ENCODE peak calls at places on chromosome 19, in nine cellular contexts. I is stomach; V is transverse colon; N is psoas muscle; Z is astrocyte; L is tibial nerve; B is aorta; Q is mucosa of descending colon; E is CD8-positive, alpha-beta memory T cell. T is an unnamed sample.

GRCh38 chr19:53037101-53038097 is 7.1 kb upstream of the ERVV-2 start:
- DNase-seq in V (no peak), I (no peak), N (no peak), E (peak; percentile 51), Q (peak; percentile 7), Z (peak; percentile 32), B (no peak), L (no peak), T (peak; percentile 70)

GRCh38 chr19:16851031-16851712 is 22.0 kb downstream of the SIN3B start:
- DNase-seq in V (no peak), I (no peak), Z (peak; percentile 74), L (no peak), B (no peak), N (no peak), Q (no peak), E (no peak), T (no peak)

GRCh38 chr19:3404324-3405260 is 38.2 kb downstream of the NFIC start:
- DNase-seq in V (peak; percentile 66), N (peak; percentile 90), Q (no peak), L (peak; percentile 79), Z (peak; percentile 83), E (no peak), B (peak; percentile 92), I (peak; percentile 88), T (peak; percentile 85)

GRCh38 chr19:2454199-2454961 is 2.4 kb downstream of the LMNB2 start:
- DNase-seq in E (no peak), B (peak; percentile 21), V (no peak), I (no peak), N (no peak), L (no peak), Q (no peak), Z (no peak), T (no peak)

GRCh38 chr19:17020823-17021222 is 5.8 kb downstream of the CPAMD8 start:
- DNase-seq in V (no peak), E (no peak), Q (no peak), I (no peak), N (no peak), B (no peak), L (no peak), Z (no peak), T (no peak)

GRCh38 chr19:30444253-30444671 is 72.1 kb downstream of the ZNF536 start:
- DNase-seq in V (no peak), Z (no peak), B (no peak), Q (no peak), E (no peak), N (no peak), I (no peak), L (no peak), T (peak; percentile 65)

GRCh38 chr19:11560404-11560988 is 1.5 kb upstream of the ELOF1 start:
- DNase-seq in B (no peak), N (no peak), Z (peak; percentile 39), V (peak; percentile 49), L (no peak), Q (peak; percentile 67), E (peak; percentile 72), I (peak; percentile 41), T (no peak)

GRCh38 chr19:2266183-2266993 is 10.2 kb upstream of the JSRP1 start:
- DNase-seq in B (peak; percentile 96), L (peak; percentile 73), Z (peak; percentile 49), I (peak; percentile 93), N (peak; percentile 86), E (no peak), V (peak; percentile 93), Q (peak; percentile 94), T (peak; percentile 95)

GRCh38 chr19:46944123-46944718 is 75.4 kb upstream of the NPAS1 start:
- DNase-seq in E (no peak), L (no peak), Z (no peak), I (no peak), Q (no peak), V (no peak), B (no peak), N (no peak), T (no peak)

GRCh38 chr19:13190781-13191540 is 40.8 kb downstream of the IER2 start:
- DNase-seq in Q (peak; percentile 88), E (no peak), B (no peak), N (no peak), L (no peak), V (peak; percentile 82), Z (no peak), I (peak; percentile 69), T (no peak)

GRCh38 chr19:15463865-15464371 is 426 bp downstream of the RASAL3 start:
- DNase-seq in Z (no peak), V (peak; percentile 64), I (peak; percentile 51), N (no peak), B (peak; percentile 66), Q (peak; percentile 48), E (peak; percentile 86), L (no peak), T (peak; percentile 95)

GRCh38 chr19:48338802-48339660 is 13.7 kb downstream of the EMP3 start:
- DNase-seq in V (no peak), E (no peak), Z (no peak), B (no peak), L (no peak), N (no peak), Q (no peak), I (no peak), T (no peak)

GRCh38 chr19:5447700-5448311 is 7.4 kb upstream of the ZNRF4 start:
- DNase-seq in I (no peak), Q (no peak), N (no peak), E (no peak), Z (peak; percentile 22), B (no peak), L (no peak), V (no peak), T (no peak)

GRCh38 chr19:48398329-48399235 is 5.1 kb downstream of the GRIN2D start:
- DNase-seq in E (peak; percentile 92), I (peak; percentile 78), B (peak; percentile 89), Q (peak; percentile 90), N (peak; percentile 83), Z (peak; percentile 64), L (peak; percentile 47), V (peak; percentile 88), T (peak; percentile 96)

GRCh38 chr19:49567722-49568454 is 12.5 kb downstream of the NOSIP start:
- DNase-seq in B (no peak), L (no peak), N (no peak), V (peak; percentile 57), Q (peak; percentile 72), E (peak; percentile 86), Z (no peak), I (no peak), T (no peak)

DNA sequence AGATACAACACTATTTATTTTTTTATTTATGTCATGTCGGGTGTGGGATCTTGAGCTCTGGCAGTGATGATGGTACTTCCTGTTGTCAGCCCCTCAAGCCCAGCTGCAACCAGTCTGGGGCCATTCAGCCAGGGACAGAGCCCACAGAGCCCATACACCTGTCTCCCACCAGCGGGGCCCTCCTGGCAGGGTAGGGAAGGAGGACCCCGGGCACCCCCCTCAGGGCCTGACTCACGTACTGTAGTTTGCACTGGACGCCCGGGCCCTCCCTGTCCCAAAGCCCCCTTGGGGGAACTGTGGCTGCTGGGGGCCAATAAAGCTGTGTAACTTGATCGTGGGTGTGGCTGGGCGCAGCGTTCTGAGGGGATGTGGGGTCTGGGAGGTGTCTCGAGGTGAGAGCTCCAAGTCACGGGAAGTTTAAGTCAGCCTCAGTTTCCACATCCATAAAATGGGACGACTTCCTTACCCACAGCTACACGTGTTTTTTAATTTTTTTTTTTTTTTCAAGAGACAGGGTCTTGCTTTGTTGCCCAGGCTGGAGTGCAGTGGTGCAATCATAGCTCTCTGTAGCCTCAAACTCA is 9.5 kb downstream of the ATG4D start:
- DNase-seq in N (no peak), B (no peak), I (no peak), V (no peak), L (no peak), Q (no peak), E (no peak), Z (no peak), T (peak; percentile 79)
- H3K4me3 ChIP-seq in N (no peak overlapping the region), B (no peak overlapping the region), I (no peak overlapping the region), V (no peak overlapping the region), L (no peak overlapping the region), Q (no peak overlapping the region), E (no peak overlapping the region), Z (no peak overlapping the region), T (no peak overlapping the region)

DNA sequence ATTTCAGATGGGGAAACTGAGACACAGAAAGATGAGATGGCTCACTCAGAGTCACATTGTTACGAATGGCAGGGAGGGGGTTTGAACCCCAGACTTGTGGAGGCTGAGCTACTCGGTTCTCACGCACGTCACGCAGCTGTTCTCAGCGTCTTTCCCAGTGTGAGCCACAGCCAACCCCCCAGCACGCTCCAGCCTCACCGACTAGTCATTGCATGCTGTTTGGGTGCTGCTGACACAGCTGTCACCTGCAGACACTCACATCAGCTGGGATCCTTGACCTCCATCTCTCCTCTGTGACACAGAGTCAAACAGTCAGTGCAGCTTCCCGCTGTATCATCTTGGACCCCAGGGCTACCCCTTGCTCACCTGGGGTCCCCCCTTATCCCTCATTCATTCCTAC is 2.4 kb upstream of the NCAN start:
- DNase-seq in L (no peak), B (no peak), Q (no peak), V (no peak), I (no peak), N (no peak), E (no peak), Z (no peak), T (no peak)
- H3K4me1 ChIP-seq in L (peaks cover 26% of the 10 kb centered on the region), B (no peaks in the 10 kb centered on the region), Q (no peaks in the 10 kb centered on the region), V (no peaks in the 10 kb centered on the region), I (peaks cover 3% of the 10 kb centered on the region), N (no peaks in the 10 kb centered on the region), E (peaks cover 16% of the 10 kb centered on the region), Z (no peaks in the 10 kb centered on the region), T (no peaks in the 10 kb centered on the region)

GRCh38 chr19:21585491-21585890 is 80.1 kb downstream of the ZNF429 start:
- DNase-seq in B (no peak), I (peak; percentile 39), E (no peak), Z (no peak), V (no peak), L (no peak), Q (peak; percentile 24), N (no peak), T (no peak)
- H3K4me3 ChIP-seq in B (no peak overlapping the region), I (peak overlapping the region; percentile 63), E (no peak overlapping the region), Z (no peak overlapping the region), V (peak overlapping the region; percentile 59), L (no peak overlapping the region), Q (no peak overlapping the region), N (peak overlapping the region; percentile 83), T (no peak overlapping the region)

GRCh38 chr19:18709546-18709945 is 26.1 kb downstream of the CRTC1 start:
- DNase-seq in B (no peak), L (no peak), Q (no peak), V (no peak), Z (no peak), I (no peak), E (no peak), N (no peak), T (no peak)

GRCh38 chr19:18708452-18709231 is 25.2 kb downstream of the CRTC1 start:
- DNase-seq in I (peak; percentile 56), Q (no peak), B (no peak), V (no peak), Z (no peak), N (no peak), L (no peak), E (no peak), T (no peak)

GRCh38 chr19:18710986-18711751 is 27.7 kb downstream of the CRTC1 start:
- DNase-seq in B (peak; percentile 83), V (no peak), Z (peak; percentile 29), N (peak; percentile 66), I (no peak), Q (no peak), L (peak; percentile 38), E (no peak), T (no peak)

GRCh38 chr19:18711893-18712292 is 28.4 kb downstream of the CRTC1 start:
- DNase-seq in I (no peak), L (no peak), N (no peak), Z (no peak), B (no peak), E (no peak), V (no peak), Q (no peak), T (no peak)

GRCh38 chr19:18710186-18710585 is 26.7 kb downstream of the CRTC1 start:
- DNase-seq in V (no peak), E (no peak), Z (no peak), L (no peak), B (no peak), Q (no peak), N (no peak), I (no peak), T (no peak)
- H3K4me1 ChIP-seq in V (no peaks in the 10 kb centered on the region), E (no peaks in the 10 kb centered on the region), Z (no peaks in the 10 kb centered on the region), L (peaks cover 45% of the 10 kb centered on the region), B (no peaks in the 10 kb centered on the region), Q (no peaks in the 10 kb centered on the region), N (peaks cover 4% of the 10 kb centered on the region), I (peaks cover 54% of the 10 kb centered on the region), T (peaks cover 8% of the 10 kb centered on the region)

T was measured in spleen.